ENCODE peak calls at places on chromosomes 11 and 22, in seven cellular contexts. One of them, this sample, is unnamed.

GRCh38 chr11:103091024-103091423 is 936 bp downstream of the DCUN1D5 start:
- DNase-seq in brain microvascular endothelial cell: no peak
- DNase-seq in stomach: no peak
- DNase-seq in colonic mucosa: no peak
- DNase-seq in tibial nerve: no peak
- DNase-seq in A549: peak
- DNase-seq in esophagus squamous epithelium: no peak
- DNase-seq in this sample: peak

GRCh38 chr11:11884774-11885481 is 43.2 kb downstream of the USP47 start:
- DNase-seq in brain microvascular endothelial cell: no peak
- DNase-seq in stomach: no peak
- DNase-seq in colonic mucosa: no peak
- DNase-seq in tibial nerve: no peak
- DNase-seq in A549: no peak
- DNase-seq in esophagus squamous epithelium: no peak
- DNase-seq in this sample: no peak

GRCh38 chr11:22558638-22559037 is 67.0 kb downstream of the FANCF start:
- DNase-seq in brain microvascular endothelial cell: peak
- DNase-seq in stomach: no peak
- DNase-seq in colonic mucosa: no peak
- DNase-seq in tibial nerve: no peak
- DNase-seq in A549: no peak
- DNase-seq in esophagus squamous epithelium: no peak
- DNase-seq in this sample: no peak

GRCh38 chr11:119755351-119756071 is 26.5 kb upstream of the NECTIN1 start:
- DNase-seq in brain microvascular endothelial cell: no peak
- DNase-seq in stomach: no peak
- DNase-seq in colonic mucosa: no peak
- DNase-seq in tibial nerve: no peak
- DNase-seq in A549: no peak
- DNase-seq in esophagus squamous epithelium: no peak
- DNase-seq in this sample: no peak

GRCh38 chr11:47377571-47378010 is 756 bp downstream of the SPI1 start:
- DNase-seq in brain microvascular endothelial cell: no peak
- DNase-seq in stomach: no peak
- DNase-seq in colonic mucosa: no peak
- DNase-seq in tibial nerve: no peak
- DNase-seq in A549: no peak
- DNase-seq in esophagus squamous epithelium: no peak
- DNase-seq in this sample: no peak

GRCh38 chr22:40178417-40179409 is 988 bp downstream of the TNRC6B start:
- DNase-seq in brain microvascular endothelial cell: peak
- DNase-seq in stomach: no peak
- DNase-seq in colonic mucosa: peak
- DNase-seq in tibial nerve: peak
- DNase-seq in A549: no peak
- DNase-seq in esophagus squamous epithelium: no peak
- DNase-seq in this sample: peak

GRCh38 chr11:6576471-6577373 is 26.7 kb downstream of the RRP8 start:
- DNase-seq in brain microvascular endothelial cell: no peak
- DNase-seq in stomach: no peak
- DNase-seq in colonic mucosa: no peak
- DNase-seq in tibial nerve: no peak
- DNase-seq in A549: no peak
- DNase-seq in esophagus squamous epithelium: no peak
- DNase-seq in this sample: peak

GRCh38 chr11:104060004-104060403 is 23.6 kb downstream of the DDI1 start:
- DNase-seq in brain microvascular endothelial cell: no peak
- DNase-seq in stomach: no peak
- DNase-seq in colonic mucosa: no peak
- DNase-seq in tibial nerve: no peak
- DNase-seq in A549: no peak
- DNase-seq in esophagus squamous epithelium: no peak
- DNase-seq in this sample: no peak

GRCh38 chr11:819943-820649 is 1.4 kb downstream of the PNPLA2 start:
- DNase-seq in brain microvascular endothelial cell: no peak
- DNase-seq in stomach: peak
- DNase-seq in colonic mucosa: peak
- DNase-seq in tibial nerve: peak
- DNase-seq in A549: peak
- DNase-seq in esophagus squamous epithelium: peak
- DNase-seq in this sample: peak

GRCh38 chr11:117172678-117173421 is 5.7 kb upstream of the SIDT2 start:
- DNase-seq in brain microvascular endothelial cell: peak
- DNase-seq in stomach: peak
- DNase-seq in colonic mucosa: no peak
- DNase-seq in tibial nerve: no peak
- DNase-seq in A549: no peak
- DNase-seq in esophagus squamous epithelium: no peak
- DNase-seq in this sample: no peak

GRCh38 chr11:126415128-126415527 is 59.6 kb downstream of the ST3GAL4 start:
- DNase-seq in brain microvascular endothelial cell: no peak
- DNase-seq in stomach: peak
- DNase-seq in colonic mucosa: peak
- DNase-seq in tibial nerve: peak
- DNase-seq in A549: no peak
- DNase-seq in esophagus squamous epithelium: no peak
- DNase-seq in this sample: no peak

GRCh38 chr11:17697175-17697949 is 22.0 kb upstream of the MYOD1 start:
- DNase-seq in brain microvascular endothelial cell: no peak
- DNase-seq in stomach: no peak
- DNase-seq in colonic mucosa: no peak
- DNase-seq in tibial nerve: no peak
- DNase-seq in A549: no peak
- DNase-seq in esophagus squamous epithelium: no peak
- DNase-seq in this sample: no peak

GRCh38 chr11:130612291-130612802 is 163.9 kb downstream of the ADAMTS15 start:
- DNase-seq in brain microvascular endothelial cell: no peak
- DNase-seq in stomach: no peak
- DNase-seq in colonic mucosa: no peak
- DNase-seq in tibial nerve: no peak
- DNase-seq in A549: peak
- DNase-seq in esophagus squamous epithelium: no peak
- DNase-seq in this sample: no peak

GRCh38 chr11:131447268-131447667 is 76.9 kb downstream of the NTM start:
- DNase-seq in brain microvascular endothelial cell: no peak
- DNase-seq in stomach: no peak
- DNase-seq in colonic mucosa: no peak
- DNase-seq in tibial nerve: no peak
- DNase-seq in A549: no peak
- DNase-seq in esophagus squamous epithelium: no peak
- DNase-seq in this sample: no peak

GRCh38 chr11:74575999-74576398 is 16.4 kb upstream of the POLD3 start:
- DNase-seq in brain microvascular endothelial cell: no peak
- DNase-seq in stomach: no peak
- DNase-seq in colonic mucosa: no peak
- DNase-seq in tibial nerve: no peak
- DNase-seq in A549: no peak
- DNase-seq in esophagus squamous epithelium: no peak
- DNase-seq in this sample: no peak

GRCh38 chr11:2730323-2731284 is 30.8 kb upstream of the KCNQ1OT1 start:
- DNase-seq in brain microvascular endothelial cell: no peak
- DNase-seq in stomach: no peak
- DNase-seq in colonic mucosa: no peak
- DNase-seq in tibial nerve: no peak
- DNase-seq in A549: no peak
- DNase-seq in esophagus squamous epithelium: no peak
- DNase-seq in this sample: no peak

GRCh38 chr11:46747150-46747549 is 28.1 kb downstream of the F2 start:
- DNase-seq in brain microvascular endothelial cell: no peak
- DNase-seq in stomach: no peak
- DNase-seq in colonic mucosa: no peak
- DNase-seq in tibial nerve: no peak
- DNase-seq in A549: no peak
- DNase-seq in esophagus squamous epithelium: no peak
- DNase-seq in this sample: no peak

GRCh38 chr11:117884994-117885393 is 8.5 kb upstream of the FXYD6 start:
- DNase-seq in brain microvascular endothelial cell: peak
- DNase-seq in stomach: no peak
- DNase-seq in colonic mucosa: no peak
- DNase-seq in tibial nerve: no peak
- DNase-seq in A549: no peak
- DNase-seq in esophagus squamous epithelium: no peak
- DNase-seq in this sample: no peak

GRCh38 chr11:127017482-127017881 is 16.9 kb upstream of the KIRREL3 start:
- DNase-seq in brain microvascular endothelial cell: peak
- DNase-seq in stomach: no peak
- DNase-seq in colonic mucosa: no peak
- DNase-seq in tibial nerve: no peak
- DNase-seq in A549: peak
- DNase-seq in esophagus squamous epithelium: no peak
- DNase-seq in this sample: no peak

GRCh38 chr22:26648761-26649363 is 8.5 kb upstream of the MIAT start:
- DNase-seq in brain microvascular endothelial cell: no peak
- DNase-seq in stomach: no peak
- DNase-seq in colonic mucosa: no peak
- DNase-seq in tibial nerve: no peak
- DNase-seq in A549: no peak
- DNase-seq in esophagus squamous epithelium: no peak
- DNase-seq in this sample: no peak

GRCh38 chr11:99199336-99199735 is 178.6 kb downstream of the CNTN5 start:
- DNase-seq in brain microvascular endothelial cell: peak
- DNase-seq in stomach: no peak
- DNase-seq in colonic mucosa: no peak
- DNase-seq in tibial nerve: no peak
- DNase-seq in A549: no peak
- DNase-seq in esophagus squamous epithelium: no peak
- DNase-seq in this sample: no peak

GRCh38 chr11:47854667-47855066 is 6.5 kb upstream of the NUP160 start:
- DNase-seq in brain microvascular endothelial cell: no peak
- DNase-seq in stomach: no peak
- DNase-seq in colonic mucosa: no peak
- DNase-seq in tibial nerve: no peak
- DNase-seq in A549: no peak
- DNase-seq in esophagus squamous epithelium: no peak
- DNase-seq in this sample: no peak

GRCh38 chr11:67316882-67317364 is 13.6 kb downstream of the SSH3 start:
- DNase-seq in brain microvascular endothelial cell: peak
- DNase-seq in stomach: no peak
- DNase-seq in colonic mucosa: no peak
- DNase-seq in tibial nerve: no peak
- DNase-seq in A549: peak
- DNase-seq in esophagus squamous epithelium: no peak
- DNase-seq in this sample: no peak

DNA sequence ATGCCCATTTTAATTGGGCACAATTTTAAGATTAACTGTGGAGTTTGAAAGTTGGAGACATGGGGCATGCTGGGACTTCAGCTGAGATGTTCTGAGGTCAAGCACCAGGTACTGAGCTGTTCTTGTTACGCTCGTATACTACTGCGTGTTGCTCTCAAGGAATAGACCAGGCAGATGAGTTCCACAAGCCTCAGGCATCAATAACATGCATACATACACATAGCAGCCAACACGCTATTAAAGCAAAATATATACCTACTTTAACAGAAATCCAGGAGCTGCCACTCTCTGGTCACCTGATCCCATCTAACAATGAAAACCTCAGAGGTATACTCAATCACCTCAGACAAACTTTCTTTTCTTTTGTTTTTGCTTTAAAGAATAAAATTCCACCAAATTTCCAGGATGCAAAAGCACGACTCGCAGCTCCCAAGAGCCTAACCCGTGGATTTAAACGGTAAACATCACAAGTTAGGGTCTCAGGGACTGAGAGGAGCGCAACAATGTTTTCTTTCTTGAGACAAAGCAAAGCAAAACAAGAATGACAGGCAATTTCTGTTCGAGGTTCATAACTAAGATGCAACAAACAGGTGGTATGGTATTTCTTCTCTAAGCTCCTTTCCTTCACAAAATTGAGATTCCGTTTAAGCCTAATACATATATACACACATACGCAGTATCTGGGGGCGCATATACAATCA is 16.5 kb downstream of the BLID start:
- DNase-seq in brain microvascular endothelial cell: no peak
- DNase-seq in stomach: no peak
- DNase-seq in colonic mucosa: no peak
- DNase-seq in tibial nerve: no peak
- DNase-seq in A549: no peak
- DNase-seq in esophagus squamous epithelium: no peak
- DNase-seq in this sample: no peak
- H3K4me3 ChIP-seq in brain microvascular endothelial cell: peak
- H3K4me3 ChIP-seq in stomach: peak
- H3K4me3 ChIP-seq in colonic mucosa: peak
- H3K4me3 ChIP-seq in tibial nerve: peak
- H3K4me3 ChIP-seq in A549: no peak
- H3K4me3 ChIP-seq in esophagus squamous epithelium: peak
- H3K4me3 ChIP-seq in this sample: no peak

DNA sequence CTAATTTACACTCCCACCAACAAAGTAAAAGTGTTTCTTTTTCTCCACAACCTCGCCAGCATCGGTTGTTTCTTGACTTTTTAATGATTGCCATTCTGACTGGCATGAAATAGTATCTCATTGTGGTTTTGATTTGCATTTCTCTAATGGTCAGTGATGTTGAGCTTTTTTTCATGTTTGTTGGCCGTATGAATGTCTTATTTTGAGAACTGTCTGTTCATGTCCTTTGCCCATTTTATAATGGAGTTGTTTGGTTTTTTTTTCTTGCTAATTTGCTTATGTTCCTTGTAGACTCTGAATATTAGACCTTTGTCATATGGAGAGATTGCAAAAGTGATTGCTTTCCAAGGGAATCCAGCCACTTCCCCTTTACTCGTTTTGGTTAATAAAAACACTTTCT is 17.0 kb upstream of the APOL4 start:
- DNase-seq in brain microvascular endothelial cell: no peak
- DNase-seq in stomach: no peak
- DNase-seq in colonic mucosa: no peak
- DNase-seq in tibial nerve: no peak
- DNase-seq in A549: no peak
- DNase-seq in esophagus squamous epithelium: no peak
- DNase-seq in this sample: no peak
- H3K4me3 ChIP-seq in brain microvascular endothelial cell: no peak
- H3K4me3 ChIP-seq in stomach: no peak
- H3K4me3 ChIP-seq in colonic mucosa: no peak
- H3K4me3 ChIP-seq in tibial nerve: no peak
- H3K4me3 ChIP-seq in A549: no peak
- H3K4me3 ChIP-seq in esophagus squamous epithelium: no peak
- H3K4me3 ChIP-seq in this sample: no peak

DNA sequence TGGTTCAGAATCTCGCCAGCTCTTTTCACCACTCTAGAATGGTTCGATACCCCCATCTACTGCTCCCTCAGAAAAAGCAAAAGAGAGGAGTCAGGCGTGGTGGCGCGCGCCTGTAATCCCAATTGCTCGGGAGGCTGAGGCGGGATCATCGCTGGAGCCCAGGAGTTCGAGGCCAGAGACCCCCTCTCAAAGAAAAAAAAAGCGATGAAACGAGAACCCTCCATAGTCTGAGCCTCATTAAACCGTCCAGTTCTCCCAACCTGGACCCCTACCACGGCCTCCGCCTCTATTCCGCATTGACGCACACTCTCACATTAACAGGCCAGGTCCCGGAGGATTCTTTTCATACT is 439 bp downstream of the SPA17 start:
- DNase-seq in brain microvascular endothelial cell: no peak
- DNase-seq in stomach: no peak
- DNase-seq in colonic mucosa: peak
- DNase-seq in tibial nerve: no peak
- DNase-seq in A549: peak
- DNase-seq in esophagus squamous epithelium: no peak
- DNase-seq in this sample: no peak
- H3K4me3 ChIP-seq in brain microvascular endothelial cell: peak
- H3K4me3 ChIP-seq in stomach: peak
- H3K4me3 ChIP-seq in colonic mucosa: peak
- H3K4me3 ChIP-seq in tibial nerve: peak
- H3K4me3 ChIP-seq in A549: peak
- H3K4me3 ChIP-seq in esophagus squamous epithelium: peak
- H3K4me3 ChIP-seq in this sample: peak

GRCh38 chr22:23068832-23069385 is 1.4 kb upstream of the GNAZ start:
- DNase-seq in brain microvascular endothelial cell: no peak
- DNase-seq in stomach: no peak
- DNase-seq in colonic mucosa: no peak
- DNase-seq in tibial nerve: no peak
- DNase-seq in A549: no peak
- DNase-seq in esophagus squamous epithelium: no peak
- DNase-seq in this sample: no peak
- H3K4me3 ChIP-seq in brain microvascular endothelial cell: no peak
- H3K4me3 ChIP-seq in stomach: no peak
- H3K4me3 ChIP-seq in colonic mucosa: no peak
- H3K4me3 ChIP-seq in tibial nerve: no peak
- H3K4me3 ChIP-seq in A549: no peak
- H3K4me3 ChIP-seq in esophagus squamous epithelium: no peak
- H3K4me3 ChIP-seq in this sample: no peak